ENCODE peak calls at places on chromosomes 5 and 9, in seven cellular contexts. K is CD8-positive, alpha-beta T cell; V is pancreas; Z is A549; P is astrocyte; F is body of pancreas; N is psoas muscle. H is an unnamed sample. For H3K4me1, the result is how much of the 10 kb centered on the place peaks cover.

GRCh38 chr5:129406440-129406839 is 53.7 kb upstream of the ADAMTS19 start:
- DNase-seq in N (no peak), F (no peak), V (no peak), Z (no peak), P (no peak), K (no peak), H (no peak)

GRCh38 chr5:73797142-73797530 is 171.1 kb downstream of the ARHGEF28 start:
- DNase-seq in F (no peak), Z (no peak), K (no peak), N (no peak), V (no peak), P (no peak), H (no peak)

GRCh38 chr9:99732715-99733114 is 89.0 kb upstream of the NR4A3 start:
- DNase-seq in N (no peak), V (no peak), P (no peak), Z (no peak), F (no peak), K (no peak), H (no peak)

GRCh38 chr9:134644715-134645606 is 3.4 kb downstream of the COL5A1 start:
- DNase-seq in K (no peak), F (peak), V (peak), P (peak), N (peak), Z (peak), H (peak)

GRCh38 chr9:136433043-136433715 is 6.5 kb downstream of the INPP5E start:
- DNase-seq in P (no peak), V (peak), Z (no peak), F (no peak), K (no peak), N (no peak), H (no peak)

GRCh38 chr9:84254972-84255371 is 85.6 kb downstream of the SLC28A3 start:
- DNase-seq in F (peak), N (no peak), K (no peak), V (no peak), P (no peak), Z (no peak), H (no peak)

GRCh38 chr9:99835581-99835980 is 13.9 kb downstream of the NR4A3 start:
- DNase-seq in Z (no peak), N (no peak), V (no peak), K (no peak), F (no peak), P (no peak), H (no peak)

GRCh38 chr5:113050606-113051391 is 74.2 kb downstream of the DCP2 start:
- DNase-seq in N (no peak), Z (no peak), K (no peak), P (peak), V (no peak), F (no peak), H (no peak)

GRCh38 chr9:32136700-32137339 is 247.6 kb upstream of the ACO1 start:
- DNase-seq in F (no peak), Z (no peak), N (no peak), P (no peak), K (no peak), V (no peak), H (no peak)

GRCh38 chr5:101590384-101590783 is 687.3 kb upstream of the ST8SIA4 start:
- DNase-seq in P (no peak), V (no peak), K (no peak), Z (no peak), N (no peak), F (no peak), H (no peak)

GRCh38 chr5:167944121-167944858 is 347.2 kb upstream of the WWC1 start:
- DNase-seq in P (no peak), F (no peak), K (no peak), N (no peak), Z (no peak), V (no peak), H (no peak)

GRCh38 chr9:126514037-126514821 is 99.5 kb upstream of the LMX1B start:
- DNase-seq in F (no peak), Z (peak), K (peak), N (peak), V (peak), P (no peak), H (peak)

GRCh38 chr5:53983568-53984465 is 326.6 kb downstream of the ARL15 start:
- DNase-seq in K (no peak), N (no peak), F (no peak), V (no peak), Z (peak), P (peak), H (no peak)

GRCh38 chr9:108674766-108675530 is 180.8 kb downstream of the ACTL7B start:
- DNase-seq in N (no peak), F (no peak), Z (no peak), K (no peak), V (no peak), P (no peak), H (no peak)

GRCh38 chr9:133563286-133564213 is 29.0 kb downstream of the ADAMTSL2 start:
- DNase-seq in P (no peak), F (peak), K (no peak), V (no peak), Z (no peak), N (peak), H (peak)

GRCh38 chr5:153425914-153426313 is 64.6 kb upstream of the GRIA1 start:
- DNase-seq in K (no peak), P (no peak), F (no peak), V (no peak), N (no peak), Z (no peak), H (no peak)

GRCh38 chr9:14345586-14346237 is 31.8 kb upstream of the NFIB start:
- DNase-seq in Z (no peak), N (peak), P (no peak), F (no peak), V (no peak), K (no peak), H (no peak)

GRCh38 chr5:55997742-55998351 is 3.1 kb upstream of the IL6ST start:
- DNase-seq in P (peak), K (no peak), N (no peak), F (no peak), V (no peak), Z (no peak), H (no peak)

GRCh38 chr9:79353856-79354520 is 217.8 kb upstream of the TLE4 start:
- DNase-seq in F (no peak), N (no peak), V (no peak), K (no peak), Z (peak), P (peak), H (no peak)

GRCh38 chr5:170541146-170541769 is 37.4 kb downstream of the KCNIP1 start:
- DNase-seq in N (no peak), F (no peak), P (no peak), Z (no peak), V (no peak), K (no peak), H (no peak)

GRCh38 chr9:68498816-68499215 is 41.9 kb downstream of the TMEM252 start:
- DNase-seq in P (no peak), N (no peak), F (no peak), V (no peak), K (no peak), Z (no peak), H (no peak)

GRCh38 chr5:67149933-67150523 is 46.6 kb downstream of the CD180 start:
- DNase-seq in F (no peak), N (no peak), V (no peak), Z (no peak), K (no peak), P (no peak), H (no peak)

GRCh38 chr5:140967226-140967893 is 1.1 kb downstream of the PCDHAC2 start:
- DNase-seq in N (no peak), F (no peak), V (no peak), K (no peak), P (no peak), Z (no peak), H (no peak)

GRCh38 chr5:123125953-123126352 is 36.9 kb downstream of the PRDM6 start:
- DNase-seq in Z (no peak), N (no peak), F (no peak), V (no peak), K (no peak), P (peak), H (no peak)

GRCh38 chr5:180170111-180170809 is 38.8 kb downstream of the RASGEF1C start:
- DNase-seq in Z (no peak), K (no peak), F (no peak), N (no peak), P (no peak), V (peak), H (no peak)

GRCh38 chr9:85909390-85909789 is 31.6 kb upstream of the NAA35 start:
- DNase-seq in F (no peak), N (no peak), P (no peak), V (no peak), Z (no peak), K (no peak), H (no peak)

GRCh38 chr5:147733075-147733474 is 49.5 kb downstream of the JAKMIP2 start:
- DNase-seq in P (no peak), F (no peak), Z (no peak), N (no peak), K (no peak), V (no peak), H (no peak)

GRCh38 chr9:113481176-113481805 is 17.8 kb downstream of the RGS3 start:
- DNase-seq in K (no peak), N (no peak), F (peak), Z (no peak), P (no peak), V (no peak), H (no peak)

GRCh38 chr5:68368280-68368679 is 152.7 kb downstream of the PIK3R1 start:
- DNase-seq in P (peak), N (no peak), Z (no peak), F (no peak), K (no peak), V (no peak), H (no peak)

GRCh38 chr5:140372971-140373487 is 13.0 kb downstream of the SLC4A9 start:
- DNase-seq in P (peak), K (no peak), V (peak), N (peak), F (peak), Z (peak), H (peak)

GRCh38 chr9:10876333-10876732 is 263.5 kb upstream of the PTPRD start:
- DNase-seq in N (no peak), V (no peak), P (peak), K (no peak), Z (no peak), F (no peak), H (no peak)

GRCh38 chr5:169164481-169164925 is 136.4 kb downstream of the SLIT3 start:
- DNase-seq in Z (peak), N (no peak), F (peak), K (no peak), P (peak), V (no peak), H (peak)

GRCh38 chr9:70933318-70933717 is 188.1 kb downstream of the TRPM3 start:
- DNase-seq in V (no peak), N (no peak), P (peak), K (no peak), Z (no peak), F (no peak), H (no peak)
- H3K4me1 ChIP-seq in V (under half), N (under half), P (under half), K (under half), Z (under half), F (under half), H (under half)

DNA sequence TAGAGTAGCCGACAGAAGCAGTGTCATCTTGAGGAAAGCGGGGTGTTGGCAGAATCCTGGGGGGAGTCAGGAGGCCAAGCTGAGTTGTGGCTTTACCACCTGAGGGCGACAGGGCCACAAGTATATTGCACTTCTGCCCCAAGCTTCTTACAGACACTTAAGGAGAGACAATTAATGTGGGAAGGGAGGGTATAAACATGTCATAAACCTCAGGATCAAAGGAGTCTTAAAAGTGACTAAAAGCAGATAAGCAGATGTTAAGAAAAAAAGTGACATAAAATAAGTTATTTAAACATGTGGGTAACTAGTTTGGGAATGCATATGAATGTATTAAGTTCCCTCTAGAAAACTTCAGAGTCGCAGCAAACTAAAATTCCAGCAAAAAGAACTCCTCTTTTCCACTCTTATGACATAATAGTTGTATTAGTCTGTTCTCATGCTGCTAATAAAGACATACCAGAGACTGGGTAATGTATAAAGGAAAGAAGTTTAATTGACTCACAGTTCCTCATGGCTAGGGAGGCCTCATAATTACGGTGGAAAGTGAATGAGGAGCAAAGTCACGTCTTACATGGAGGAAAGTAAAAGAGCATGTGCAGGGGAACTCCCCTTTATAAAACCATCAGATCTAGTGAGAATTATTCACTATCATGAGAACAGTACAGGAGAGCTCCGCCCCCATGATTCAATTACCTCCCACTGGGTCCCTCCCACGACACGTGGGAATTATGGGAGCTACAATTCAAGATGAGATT is 63.8 kb downstream of the ERAP1 start:
- DNase-seq in V (no peak), N (no peak), K (no peak), Z (no peak), F (no peak), P (no peak), H (no peak)
- H3K27ac ChIP-seq in V (no peak), N (peak), K (no peak), Z (peak), F (no peak), P (no peak), H (peak)

GRCh38 chr5:31866166-31866565 is 227.2 kb downstream of the PDZD2 start:
- DNase-seq in V (no peak), F (no peak), N (no peak), K (no peak), P (no peak), Z (no peak), H (no peak)
- H3K4me1 ChIP-seq in V (under half), F (under half), N (under half), K (under half), P (under half), Z (under half), H (half or more)

GRCh38 chr5:172703952-172704351 is 62.9 kb downstream of the NEURL1B start:
- DNase-seq in Z (no peak), P (no peak), N (no peak), V (no peak), F (no peak), K (no peak), H (no peak)

GRCh38 chr5:172700686-172701324 is 59.7 kb downstream of the NEURL1B start:
- DNase-seq in V (no peak), P (no peak), Z (no peak), N (no peak), F (no peak), K (no peak), H (no peak)

GRCh38 chr5:172699423-172699822 is 58.4 kb downstream of the NEURL1B start:
- DNase-seq in F (no peak), K (no peak), N (peak), V (no peak), P (no peak), Z (no peak), H (no peak)

GRCh38 chr5:172699999-172700685 is 59.1 kb downstream of the NEURL1B start:
- DNase-seq in Z (no peak), K (no peak), V (no peak), F (no peak), P (no peak), N (no peak), H (no peak)

GRCh38 chr5:172701336-172702061 is 60.4 kb downstream of the NEURL1B start:
- DNase-seq in Z (no peak), K (no peak), N (no peak), F (no peak), V (no peak), P (no peak), H (no peak)
- H3K27ac ChIP-seq in Z (no peak), K (no peak), N (no peak), F (no peak), V (no peak), P (no peak), H (no peak)